ENCODE peak calls at places on chromosomes 13 and 19, in five cellular contexts. O is cardiac fibroblast, V is HepG2, K is psoas muscle, Y is GM12865. M is an unnamed sample.

GRCh38 chr19:3080281-3080680 is 13.9 kb upstream of the GNA11 start:
- DNase-seq in O (no peak), V (no peak), K (no peak), Y (no peak), M (peak)

GRCh38 chr19:9906475-9907087 is 29.7 kb downstream of the OLFM2 start:
- DNase-seq in O (peak), V (no peak), K (no peak), Y (no peak), M (no peak)

GRCh38 chr13:75307370-75307984 is 174.5 kb downstream of the TBC1D4 start:
- DNase-seq in O (no peak), V (no peak), K (no peak), Y (no peak), M (no peak)

GRCh38 chr19:10173527-10173926 is 21.2 kb downstream of the DNMT1 start:
- DNase-seq in O (peak), V (no peak), K (no peak), Y (no peak), M (no peak)

GRCh38 chr13:76620036-76620435 is 266.2 kb downstream of the KCTD12 start:
- DNase-seq in O (no peak), V (no peak), K (no peak), Y (no peak), M (peak)

GRCh38 chr13:98998831-98999634 is 21.2 kb upstream of the DOCK9 start:
- DNase-seq in O (no peak), V (no peak), K (no peak), Y (peak), M (no peak)

GRCh38 chr19:35045667-35046300 is 4.3 kb downstream of the HPN start:
- DNase-seq in O (peak), V (no peak), K (no peak), Y (peak), M (no peak)

GRCh38 chr13:106187501-106187900 is 348.0 kb downstream of the EFNB2 start:
- DNase-seq in O (no peak), V (no peak), K (no peak), Y (no peak), M (no peak)

GRCh38 chr13:98470920-98471319 is 106.0 kb downstream of the STK24 start:
- DNase-seq in O (no peak), V (no peak), K (no peak), Y (no peak), M (no peak)

GRCh38 chr13:109157275-109157674 is 527.9 kb downstream of the MYO16 start:
- DNase-seq in O (no peak), V (no peak), K (no peak), Y (no peak), M (no peak)

GRCh38 chr13:109154546-109154945 is 525.1 kb downstream of the MYO16 start:
- DNase-seq in O (peak), V (no peak), K (no peak), Y (no peak), M (no peak)

GRCh38 chr13:109154146-109154545 is 524.7 kb downstream of the MYO16 start:
- DNase-seq in O (no peak), V (peak), K (no peak), Y (no peak), M (no peak)

GRCh38 chr13:109156181-109156935 is 526.9 kb downstream of the MYO16 start:
- DNase-seq in O (peak), V (no peak), K (no peak), Y (no peak), M (peak)

DNA sequence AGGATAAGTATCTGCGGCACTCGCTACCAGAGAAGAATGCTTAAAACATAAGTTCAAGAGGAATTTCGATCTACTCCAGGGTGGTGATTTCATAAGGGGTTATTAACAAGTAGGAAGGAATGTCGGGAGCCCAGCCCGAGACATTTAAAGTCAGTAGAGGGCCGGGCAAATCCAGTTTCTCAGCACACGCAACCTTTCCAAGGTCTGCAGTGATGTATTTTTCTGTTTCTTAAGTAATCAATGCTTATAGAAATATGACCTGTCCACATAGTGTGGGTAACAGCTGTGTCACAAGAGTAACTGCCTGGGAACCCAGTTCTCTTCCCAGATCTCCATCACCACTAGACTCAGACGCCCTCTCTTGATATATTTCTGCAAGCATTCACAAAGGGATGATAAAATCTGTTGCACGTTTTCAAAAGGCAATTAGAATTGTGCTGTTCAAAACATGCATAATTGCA is 525.9 kb downstream of the MYO16 start:
- DNase-seq in O (peak), V (no peak), K (no peak), Y (no peak), M (peak)
- TF ChIP-seq CTCF in O (no peak), V (no peak), K (no peak), Y (no peak), M (no peak)

GRCh38 chr13:51817717-51818116 is 13.8 kb upstream of the DHRS12 start:
- DNase-seq in O (no peak), V (no peak), K (no peak), Y (no peak), M (no peak)

GRCh38 chr13:51814825-51815650 is 11.1 kb upstream of the DHRS12 start:
- DNase-seq in O (peak), V (peak), K (peak), Y (peak), M (peak)

GRCh38 chr13:51814071-51814470 is 10.1 kb upstream of the DHRS12 start:
- DNase-seq in O (no peak), V (no peak), K (no peak), Y (no peak), M (no peak)

GRCh38 chr13:51816604-51817254 is 12.8 kb upstream of the DHRS12 start:
- DNase-seq in O (no peak), V (no peak), K (no peak), Y (no peak), M (no peak)

GRCh38 chr13:51815848-51816247 is 11.9 kb upstream of the DHRS12 start:
- DNase-seq in O (no peak), V (no peak), K (no peak), Y (no peak), M (no peak)
- H3K4me3 ChIP-seq in O (no peak), V (no peak), K (no peak), Y (no peak), M (no peak)

DNA sequence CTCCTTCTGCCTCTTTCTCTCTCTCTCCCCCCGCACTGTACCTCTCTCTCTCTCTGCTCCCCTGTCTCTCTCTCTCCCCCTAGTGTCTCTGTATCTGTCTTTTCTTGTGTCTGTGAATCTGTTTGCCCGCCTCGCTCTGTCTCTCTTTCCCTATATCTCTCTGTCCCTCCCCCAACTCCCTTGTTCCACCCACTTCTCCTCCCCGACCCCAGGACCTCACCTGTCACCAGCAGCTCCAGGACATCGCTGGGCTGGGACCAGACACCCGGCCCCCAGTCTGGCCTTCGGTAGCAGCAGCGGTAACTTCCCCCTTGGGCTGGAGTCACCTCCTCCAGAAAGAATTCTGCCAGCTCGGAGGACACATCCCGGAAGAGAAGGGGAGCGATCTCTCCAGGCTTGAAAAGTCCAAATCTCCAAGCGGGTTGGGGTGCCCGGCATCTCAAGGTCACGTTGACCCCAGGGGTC is 3.9 kb downstream of the OSCAR start:
- DNase-seq in O (peak), V (no peak), K (no peak), Y (no peak), M (peak)
- TF ChIP-seq CTCF in O (peak), V (peak), K (no peak), Y (no peak), M (peak)

GRCh38 chr19:19628499-19629134 is 597 bp upstream of the LPAR2 start:
- DNase-seq in O (peak), V (no peak), K (no peak), Y (peak), M (peak)

GRCh38 chr19:19626516-19627441 is 1.2 kb downstream of the LPAR2 start:
- DNase-seq in O (no peak), V (no peak), K (peak), Y (no peak), M (no peak)

GRCh38 chr19:19627716-19628498 is at the start of gene LPAR2:
- DNase-seq in O (no peak), V (no peak), K (peak), Y (peak), M (no peak)

GRCh38 chr19:19630062-19630414 is 2.0 kb upstream of the LPAR2 start:
- DNase-seq in O (no peak), V (no peak), K (no peak), Y (peak), M (no peak)

DNA sequence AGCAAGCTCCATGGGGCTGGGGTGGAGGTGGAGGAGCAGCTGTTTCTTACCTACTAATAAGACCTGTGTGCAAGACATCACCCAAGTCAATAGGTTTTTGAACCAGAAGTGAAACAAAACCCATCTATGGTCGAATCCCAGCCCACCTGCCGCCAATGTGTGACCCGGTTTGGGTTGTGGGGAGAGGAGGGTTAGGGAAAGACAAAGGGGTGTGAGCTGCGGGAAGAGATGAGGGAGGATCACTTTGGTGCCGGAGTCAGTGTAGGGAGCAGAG is 641 bp downstream of the LPAR2 start:
- DNase-seq in O (no peak), V (no peak), K (peak), Y (no peak), M (no peak)
- H3K4me3 ChIP-seq in O (peak), V (no peak), K (peak), Y (peak), M (no peak)

GRCh38 chr19:6958786-6959185 is 62.4 kb downstream of the MBD3L2B start:
- DNase-seq in O (no peak), V (no peak), K (no peak), Y (no peak), M (no peak)

GRCh38 chr19:6963259-6963852 is 57.9 kb downstream of the MBD3L2B start:
- DNase-seq in O (no peak), V (no peak), K (no peak), Y (no peak), M (no peak)

GRCh38 chr19:6967962-6968361 is 53.3 kb downstream of the MBD3L2B start:
- DNase-seq in O (no peak), V (no peak), K (no peak), Y (no peak), M (no peak)

GRCh38 chr19:6969490-6969889 is 51.7 kb downstream of the MBD3L2B start:
- DNase-seq in O (no peak), V (no peak), K (no peak), Y (no peak), M (no peak)

GRCh38 chr19:6963937-6964336 is 57.3 kb downstream of the MBD3L2B start:
- DNase-seq in O (no peak), V (no peak), K (no peak), Y (peak), M (no peak)
- TF ChIP-seq CTCF in O (peak), V (peak), K (no peak), Y (peak), M (peak)

GRCh38 chr13:50419466-50419865 is 404.2 kb downstream of the KCNRG start:
- DNase-seq in O (no peak), V (no peak), K (no peak), Y (no peak), M (no peak)
- H3K4me3 ChIP-seq in O (no peak), V (no peak), K (peak), Y (no peak), M (no peak)

DNA sequence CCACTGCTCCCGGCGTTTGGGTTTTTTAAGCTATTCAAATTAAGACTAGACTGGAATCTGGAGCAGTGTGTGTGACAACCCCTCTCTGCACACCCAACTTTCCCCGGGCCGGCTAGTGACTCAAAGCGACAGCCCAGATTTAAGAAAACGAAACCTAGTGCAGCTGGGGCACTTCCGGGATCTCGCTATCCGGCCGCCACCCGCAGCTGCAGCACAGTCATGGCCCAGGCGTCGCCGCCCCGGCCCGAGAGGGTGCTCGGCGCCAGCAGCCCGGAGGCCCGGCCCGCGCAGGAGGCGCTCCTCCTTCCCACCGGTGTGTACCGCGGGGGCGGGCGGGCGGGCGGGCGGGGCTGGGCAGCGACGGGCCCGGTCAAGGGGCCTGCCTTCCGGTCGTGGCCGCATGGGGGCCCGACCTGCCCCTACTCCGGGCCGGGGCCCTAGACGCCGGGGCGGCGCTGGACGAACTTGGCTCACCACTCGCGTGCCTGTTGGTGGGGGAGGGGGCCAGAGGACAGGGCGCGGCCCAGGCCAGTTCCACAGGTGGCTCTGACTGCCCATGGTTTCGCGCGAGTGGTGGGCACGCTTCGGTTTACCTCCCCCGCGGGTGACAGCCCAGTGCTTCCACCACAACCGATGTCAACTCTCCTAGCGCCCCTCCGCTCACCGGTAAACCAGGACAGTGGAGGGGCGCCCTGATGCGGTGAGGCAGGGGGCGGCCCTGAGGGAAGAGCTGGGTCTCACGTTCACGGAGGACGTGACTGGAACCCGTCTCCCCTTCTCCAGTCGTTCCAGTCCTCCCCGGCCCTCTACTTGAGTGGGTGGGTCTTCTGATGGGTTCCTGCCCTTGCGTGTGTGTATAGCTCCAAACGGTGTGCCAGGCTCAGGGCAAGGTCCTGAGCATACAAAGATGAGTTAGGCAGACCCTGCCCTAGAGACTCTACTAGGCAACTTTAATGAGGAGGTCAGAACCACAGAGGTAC is at the start of gene PHF11:
- DNase-seq in O (peak), V (peak), K (peak), Y (peak), M (peak)
- TF ChIP-seq CTCF in O (no peak), V (peak), K (peak), Y (peak), M (no peak)